ENCODE peak calls at places on chromosome 5, in four cellular contexts. B is HepG2, M is K562, P is GM12878. U is an unnamed sample.

GRCh38 chr5:107607656-107608368 is 62.9 kb downstream of the EFNA5 start:
- DNase-seq in B (no peak), M (no peak), P (no peak), U (no peak)

GRCh38 chr5:54900906-54901725 is 84.3 kb downstream of the ESM1 start:
- DNase-seq in P (no peak), M (no peak), B (no peak), U (no peak)

GRCh38 chr5:75152861-75153260 is 83.8 kb downstream of the ANKRD31 start:
- DNase-seq in B (no peak), M (no peak), P (no peak), U (no peak)

GRCh38 chr5:122847687-122848081 is 2.3 kb downstream of the SNX24 start:
- DNase-seq in B (peak; percentile 18), P (no peak), M (no peak), U (no peak)

GRCh38 chr5:126335871-126336270 is 87.3 kb upstream of the GRAMD2B start:
- DNase-seq in B (no peak), M (no peak), P (no peak), U (no peak)

GRCh38 chr5:95163079-95163478 is 121.8 kb downstream of the MCTP1 start:
- DNase-seq in M (no peak), P (no peak), B (no peak), U (no peak)

GRCh38 chr5:1392801-1393565 is 48.1 kb upstream of the CLPTM1L start:
- DNase-seq in M (no peak), B (no peak), P (no peak), U (no peak)

GRCh38 chr5:181167814-181168488 is 20.6 kb downstream of the OR2V2 start:
- DNase-seq in M (peak; percentile 72), P (no peak), B (no peak), U (peak; percentile 74)

GRCh38 chr5:10406636-10407035 is 35.0 kb upstream of the ROPN1L start:
- DNase-seq in P (no peak), B (no peak), M (no peak), U (no peak)

GRCh38 chr5:19880859-19881436 is 107.1 kb downstream of the CDH18 start:
- DNase-seq in M (no peak), P (no peak), B (peak; percentile 84), U (no peak)

GRCh38 chr5:120386981-120387380 is 77.1 kb upstream of the PRR16 start:
- DNase-seq in M (no peak), B (no peak), P (no peak), U (no peak)

GRCh38 chr5:83145882-83146331 is 68.6 kb downstream of the XRCC4 start:
- DNase-seq in M (no peak), B (no peak), P (no peak), U (no peak)

GRCh38 chr5:21142791-21143190 is 1154.8 kb upstream of the CDH18 start:
- DNase-seq in P (no peak), B (no peak), M (no peak), U (no peak)

GRCh38 chr5:21143686-21144085 is 1155.7 kb upstream of the CDH18 start:
- DNase-seq in P (no peak), B (no peak), M (no peak), U (no peak)

GRCh38 chr5:21140987-21141386 is 1153.0 kb upstream of the CDH18 start:
- DNase-seq in P (no peak), M (no peak), B (no peak), U (no peak)

DNA sequence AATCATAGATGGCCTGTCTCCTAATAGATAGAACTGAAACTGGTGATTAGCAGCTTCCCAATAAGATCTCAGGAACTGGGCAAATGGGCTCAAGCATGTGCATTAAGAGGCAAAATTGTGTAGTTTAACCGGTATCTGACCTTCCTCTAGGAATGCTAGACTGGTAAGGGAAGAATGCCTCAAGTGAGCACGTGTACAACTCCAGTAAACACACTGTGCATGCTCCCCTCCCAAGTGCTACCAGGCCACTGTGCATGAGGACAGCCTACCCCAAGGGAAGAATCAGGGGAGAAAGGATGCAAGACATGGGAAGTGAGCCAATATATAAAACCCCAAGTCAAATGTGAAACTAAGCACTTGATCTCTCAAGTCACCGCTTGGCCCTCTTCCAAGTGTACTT is 1157.4 kb upstream of the CDH18 start:
- DNase-seq in M (no peak), B (no peak), P (no peak), U (no peak)
- H3K9ac ChIP-seq in M (no peak overlapping the region), B (no peak overlapping the region), P (no peak overlapping the region), U (no peak overlapping the region)

GRCh38 chr5:141478321-141478945 is 2.7 kb downstream of the PCDHGC3 start:
- DNase-seq in B (no peak), P (no peak), M (peak; percentile 7), U (no peak)

GRCh38 chr5:141475625-141476131 is at the start of gene PCDHGC3:
- DNase-seq in M (no peak), P (peak; percentile 40), B (peak; percentile 41), U (peak; percentile 90)

GRCh38 chr5:141477169-141477568 is 1.4 kb downstream of the PCDHGC3 start:
- DNase-seq in B (no peak), P (no peak), M (no peak), U (peak; percentile 7)

GRCh38 chr5:141477815-141478214 is 2.0 kb downstream of the PCDHGC3 start:
- DNase-seq in M (no peak), B (no peak), P (no peak), U (peak; percentile 52)

DNA sequence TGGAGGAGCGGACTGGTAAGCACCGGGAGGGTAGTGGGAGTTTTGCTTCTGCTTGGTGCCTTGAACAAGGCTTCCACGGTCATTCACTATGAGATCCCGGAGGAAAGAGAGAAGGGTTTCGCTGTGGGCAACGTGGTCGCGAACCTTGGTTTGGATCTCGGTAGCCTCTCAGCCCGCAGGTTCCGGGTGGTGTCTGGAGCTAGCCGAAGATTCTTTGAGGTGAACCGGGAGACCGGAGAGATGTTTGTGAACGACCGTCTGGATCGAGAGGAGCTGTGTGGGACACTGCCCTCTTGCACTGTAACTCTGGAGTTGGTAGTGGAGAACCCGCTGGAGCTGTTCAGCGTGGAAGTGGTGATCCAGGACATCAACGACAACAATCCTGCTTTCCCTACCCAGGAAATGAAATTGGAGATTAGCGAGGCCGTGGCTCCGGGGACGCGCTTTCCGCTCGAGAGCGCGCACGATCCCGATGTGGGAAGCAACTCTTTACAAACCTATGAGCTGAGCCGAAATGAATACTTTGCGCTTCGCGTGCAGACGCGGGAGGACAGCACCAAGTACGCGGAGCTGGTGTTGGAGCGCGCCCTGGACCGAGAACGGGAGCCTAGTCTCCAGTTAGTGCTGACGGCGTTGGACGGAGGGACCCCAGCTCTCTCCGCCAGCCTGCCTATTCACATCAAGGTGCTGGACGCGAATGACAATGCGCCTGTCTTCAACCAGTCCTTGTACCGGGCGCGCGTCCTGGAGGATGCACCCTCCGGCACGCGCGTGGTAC is 555 bp downstream of the PCDHGC3 start:
- DNase-seq in M (no peak), P (no peak), B (no peak), U (peak; percentile 65)
- TF ChIP-seq GABPA in M (no peak), P (no peak), B (no peak), U (peak; percentile 3)

DNA sequence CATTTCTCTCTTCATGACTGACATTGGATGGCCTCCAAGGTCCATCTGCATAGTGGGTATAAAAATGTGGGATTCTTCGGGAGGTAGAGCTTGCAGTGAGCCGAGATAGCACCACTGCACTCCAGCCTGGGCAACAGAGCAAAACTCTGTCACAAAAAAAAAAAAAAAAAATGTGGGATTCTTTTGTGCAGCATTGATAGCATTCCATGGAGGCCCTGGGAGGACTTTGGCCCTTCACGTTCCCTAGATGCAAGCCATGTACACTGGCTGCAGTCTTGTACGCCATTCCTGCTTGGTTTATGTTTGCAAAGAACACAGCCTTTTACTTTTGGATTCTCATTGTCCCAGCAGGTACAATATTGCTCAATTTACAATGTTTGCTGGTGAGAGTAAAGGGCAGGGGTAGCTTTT is 157.8 kb downstream of the SLCO4C1 start:
- DNase-seq in P (no peak), M (no peak), B (peak; percentile 94), U (no peak)
- TF ChIP-seq NFIC in P (no peak), M (no peak), B (peak; percentile 62), U (no peak)

GRCh38 chr5:150356575-150357284 is 767 bp upstream of the TCOF1 start:
- DNase-seq in B (no peak), P (no peak), M (no peak), U (no peak)
- H3K9ac ChIP-seq in B (peak overlapping the region; percentile 53), P (peak overlapping the region; percentile 49), M (peak overlapping the region; percentile 37), U (peak overlapping the region; percentile 81)

U was measured in SK-N-SH.